ENCODE peak calls at places on chromosomes 2 and 18, in five cellular contexts. J, N, M, R and D are unnamed samples.

GRCh38 chr2:39851691-39852110 is 72.6 kb upstream of the THUMPD2 start:
- DNase-seq in M (no peak), J (no peak), R (peak; percentile 80), N (peak; percentile 17), D (peak; percentile 30)

GRCh38 chr18:74389161-74389927 is 67.8 kb downstream of the DIPK1C start:
- DNase-seq in N (no peak), M (no peak), R (peak; percentile 30), J (no peak), D (no peak)

GRCh38 chr2:94890234-94890633 is 19.0 kb downstream of the TEKT4 start:
- DNase-seq in J (no peak), N (no peak), M (no peak), R (no peak), D (no peak)

GRCh38 chr2:75570948-75571729 is 10.4 kb upstream of the EVA1A start:
- DNase-seq in J (peak; percentile 44), M (peak; percentile 26), R (no peak), N (peak; percentile 7), D (no peak)

GRCh38 chr2:54103454-54104314 is 11.7 kb upstream of the ACYP2 start:
- DNase-seq in M (no peak), R (no peak), N (no peak), J (peak; percentile 18), D (no peak)

GRCh38 chr2:173359231-173359630 is 4.6 kb downstream of the CDCA7 start:
- DNase-seq in R (peak; percentile 94), N (no peak), J (no peak), M (no peak), D (peak; percentile 72)

GRCh38 chr2:46091004-46091403 is 206.2 kb upstream of the EPAS1 start:
- DNase-seq in R (no peak), J (no peak), N (no peak), M (peak; percentile 47), D (no peak)

GRCh38 chr2:39050109-39050508 is 70.7 kb downstream of the SOS1 start:
- DNase-seq in R (no peak), J (no peak), M (no peak), N (no peak), D (no peak)

GRCh38 chr2:128316777-128317185 is 1.9 kb downstream of the HS6ST1 start:
- DNase-seq in N (no peak), J (no peak), M (peak; percentile 13), R (no peak), D (no peak)

GRCh38 chr2:88329815-88330603 is 122.5 kb downstream of the FOXI3 start:
- DNase-seq in R (peak; percentile 30), M (no peak), J (no peak), N (no peak), D (peak; percentile 47)

GRCh38 chr2:120483355-120483754 is 137.4 kb downstream of the INHBB start:
- DNase-seq in M (no peak), R (no peak), J (no peak), N (no peak), D (no peak)

GRCh38 chr2:170321526-170321925 is 143.6 kb downstream of the MYO3B start:
- DNase-seq in M (no peak), J (no peak), R (no peak), N (no peak), D (no peak)

GRCh38 chr2:57703407-57703806 is 343.2 kb upstream of the VRK2 start:
- DNase-seq in N (no peak), J (no peak), R (no peak), M (no peak), D (no peak)

GRCh38 chr2:224941958-224942357 is 100.3 kb downstream of the DOCK10 start:
- DNase-seq in N (no peak), R (no peak), J (no peak), M (no peak), D (no peak)

GRCh38 chr2:187299122-187299906 is 148.7 kb downstream of the CALCRL start:
- DNase-seq in M (no peak), R (no peak), J (no peak), N (no peak), D (peak; percentile 23)

GRCh38 chr2:88842656-88843055 is 151.2 kb downstream of the RPIA start:
- DNase-seq in R (no peak), J (no peak), M (no peak), N (no peak), D (no peak)

GRCh38 chr18:44568343-44568742 is 112.3 kb upstream of the SETBP1 start:
- DNase-seq in M (no peak), R (peak; percentile 37), J (no peak), N (no peak), D (no peak)

GRCh38 chr2:52862801-52863200 is 904.8 kb upstream of the CHAC2 start:
- DNase-seq in J (no peak), R (no peak), N (no peak), M (no peak), D (no peak)

GRCh38 chr2:68994864-68995263 is 18.1 kb upstream of the ANTXR1 start:
- DNase-seq in N (no peak), R (no peak), M (peak; percentile 27), J (no peak), D (no peak)

GRCh38 chr2:167790189-167790588 is 457.2 kb downstream of the STK39 start:
- DNase-seq in M (no peak), N (no peak), R (no peak), J (no peak), D (no peak)

GRCh38 chr18:13872373-13872772 is 43.0 kb downstream of the MC2R start:
- DNase-seq in N (no peak), J (no peak), R (no peak), M (no peak), D (no peak)

GRCh38 chr2:12432985-12433640 is 283.6 kb upstream of the TRIB2 start:
- DNase-seq in M (no peak), J (no peak), R (no peak), N (no peak), D (no peak)

GRCh38 chr2:74847075-74847858 is 13.3 kb downstream of the HK2 start:
- DNase-seq in N (no peak), M (no peak), J (no peak), R (no peak), D (no peak)

GRCh38 chr2:241263061-241263460 is 52.4 kb downstream of the HDLBP start:
- DNase-seq in J (no peak), R (no peak), M (no peak), N (no peak), D (no peak)

GRCh38 chr2:222052934-222053367 is 245.8 kb downstream of the PAX3 start:
- DNase-seq in R (no peak), M (no peak), N (no peak), J (no peak), D (no peak)